ENCODE peak calls at places on chromosomes 11 and 22, in seven cellular contexts. W is nephron progenitor cell, A is Panc1, E is tibial artery, Y is H9, I is mucosa of descending colon, F is AG09319. D is an unnamed sample.

GRCh38 chr11:44863231-44863630 is 87.5 kb downstream of the TP53I11 start:
- DNase-seq in W (no peak), Y (no peak), I (no peak), A (no peak), E (no peak), F (no peak), D (no peak)

GRCh38 chr22:22103078-22103593 is 120.5 kb upstream of the TOP3B start:
- DNase-seq in Y (peak), A (no peak), I (no peak), W (peak), F (no peak), E (no peak), D (no peak)

GRCh38 chr11:71247551-71248250 is 4.7 kb downstream of the SHANK2 start:
- DNase-seq in E (no peak), Y (peak), I (no peak), F (no peak), A (no peak), W (no peak), D (no peak)

GRCh38 chr11:8327761-8328192 is 64.1 kb upstream of the LMO1 start:
- DNase-seq in A (no peak), Y (no peak), E (no peak), W (no peak), F (no peak), I (no peak), D (no peak)

GRCh38 chr11:131737357-131737756 is 366.9 kb downstream of the NTM start:
- DNase-seq in Y (no peak), W (no peak), F (no peak), I (no peak), A (no peak), E (no peak), D (no peak)

GRCh38 chr22:43370045-43370444 is 26.9 kb upstream of the SCUBE1 start:
- DNase-seq in Y (peak), W (peak), F (no peak), E (no peak), I (no peak), A (no peak), D (no peak)

GRCh38 chr11:12901272-12901671 is 107.8 kb upstream of the RASSF10 start:
- DNase-seq in I (no peak), Y (no peak), F (no peak), E (no peak), W (no peak), A (no peak), D (no peak)

GRCh38 chr22:36510966-36511881 is 4.4 kb upstream of the FOXRED2 start:
- DNase-seq in E (no peak), A (no peak), W (peak), F (no peak), Y (peak), I (no peak), D (no peak)

GRCh38 chr11:73797457-73797856 is 9.8 kb downstream of the MRPL48 start:
- DNase-seq in Y (no peak), F (no peak), A (no peak), W (no peak), I (no peak), E (no peak), D (no peak)

GRCh38 chr11:117146521-117146920 is 2.4 kb downstream of the PAFAH1B2 start:
- DNase-seq in A (no peak), W (no peak), F (no peak), Y (no peak), I (no peak), E (no peak), D (no peak)

GRCh38 chr22:32706149-32706548 is 95.4 kb upstream of the TIMP3 start:
- DNase-seq in I (no peak), E (no peak), A (no peak), Y (no peak), W (no peak), F (no peak), D (no peak)

GRCh38 chr22:39643311-39644083 is 72.9 kb downstream of the CACNA1I start:
- DNase-seq in E (no peak), W (no peak), Y (no peak), I (no peak), A (no peak), F (no peak), D (no peak)

GRCh38 chr11:60922906-60923305 is 1.4 kb upstream of the TMEM132A start:
- DNase-seq in I (no peak), A (no peak), W (no peak), Y (no peak), E (no peak), F (no peak), D (no peak)

GRCh38 chr11:121582296-121582695 is 129.5 kb upstream of the SORL1-AS1 start:
- DNase-seq in I (no peak), F (no peak), W (no peak), Y (no peak), A (no peak), E (no peak), D (no peak)

GRCh38 chr11:26204110-26204509 is 127.8 kb upstream of the ANO3 start:
- DNase-seq in E (no peak), Y (no peak), I (no peak), W (no peak), A (no peak), F (no peak), D (no peak)

GRCh38 chr11:128036556-128037093 is 550.7 kb downstream of the ETS1 start:
- DNase-seq in I (no peak), Y (no peak), E (no peak), A (no peak), F (no peak), W (no peak), D (no peak)

GRCh38 chr11:131867457-131868257 is 497.2 kb downstream of the NTM start:
- DNase-seq in F (peak), Y (peak), W (peak), A (peak), E (peak), I (no peak), D (peak)

GRCh38 chr11:111736191-111736590 is 30.0 kb downstream of the PPP2R1B start:
- DNase-seq in A (no peak), Y (no peak), W (no peak), F (peak), E (no peak), I (no peak), D (no peak)

GRCh38 chr11:67006029-67006884 is 16.7 kb upstream of the SYT12 start:
- DNase-seq in I (no peak), E (no peak), W (no peak), F (no peak), Y (peak), A (no peak), D (no peak)

GRCh38 chr11:109155291-109155690 is 266.7 kb upstream of the C11orf87 start:
- DNase-seq in A (no peak), E (no peak), F (no peak), W (no peak), Y (no peak), I (no peak), D (no peak)

GRCh38 chr11:102438311-102439062 is 14.1 kb downstream of the TMEM123 start:
- DNase-seq in F (no peak), I (peak), A (no peak), Y (no peak), W (no peak), E (no peak), D (no peak)

GRCh38 chr11:74755395-74755995 is 6.8 kb downstream of the RNF169 start:
- DNase-seq in W (no peak), Y (no peak), F (no peak), E (no peak), A (no peak), I (no peak), D (no peak)

GRCh38 chr22:39239561-39240423 is 5.0 kb downstream of the PDGFB start:
- DNase-seq in F (no peak), E (no peak), Y (no peak), A (no peak), I (peak), W (no peak), D (no peak)

GRCh38 chr11:67495234-67496005 is 9.7 kb downstream of the PITPNM1 start:
- DNase-seq in F (no peak), I (peak), Y (no peak), E (no peak), W (no peak), A (no peak), D (no peak)

GRCh38 chr22:19784396-19785175 is 24.0 kb downstream of the TBX1 start:
- DNase-seq in W (no peak), E (no peak), Y (no peak), I (peak), F (no peak), A (no peak), D (no peak)

GRCh38 chr22:30249049-30250038 is 2.8 kb upstream of the LIF start:
- DNase-seq in I (peak), F (no peak), Y (no peak), A (no peak), W (peak), E (no peak), D (no peak)

GRCh38 chr11:66567787-66568123 is 651 bp downstream of the CTSF start:
- DNase-seq in F (no peak), W (no peak), I (no peak), A (no peak), Y (no peak), E (no peak), D (no peak)

GRCh38 chr11:19557185-19557584 is 155.5 kb upstream of the NAV2 start:
- DNase-seq in I (no peak), F (no peak), W (no peak), A (no peak), E (no peak), Y (no peak), D (no peak)

GRCh38 chr11:64313491-64314145 is 3.7 kb downstream of the TRMT112 start:
- DNase-seq in F (no peak), E (peak), Y (no peak), A (no peak), I (peak), W (no peak), D (no peak)

GRCh38 chr22:17583151-17583550 is 19.9 kb downstream of the SLC25A18 start:
- DNase-seq in W (no peak), Y (no peak), I (no peak), A (no peak), E (no peak), F (no peak), D (no peak)

GRCh38 chr11:129382583-129382982 is 6.9 kb downstream of the BARX2 start:
- DNase-seq in E (no peak), F (no peak), A (no peak), Y (no peak), W (no peak), I (no peak), D (no peak)

GRCh38 chr11:62492586-62492985 is 54.0 kb downstream of the AHNAK start:
- DNase-seq in E (no peak), Y (no peak), F (no peak), A (no peak), W (no peak), I (no peak), D (no peak)
- TF ChIP-seq CTCF in E (no peak), Y (no peak), F (no peak), A (no peak), W (no peak), I (no peak), D (no peak)

GRCh38 chr11:58286249-58286648 is 18.2 kb upstream of the OR10W1 start:
- DNase-seq in E (no peak), I (no peak), A (peak), W (no peak), F (no peak), Y (peak), D (peak)
- TF ChIP-seq CTCF in E (no peak), I (peak), A (peak), W (peak), F (peak), Y (peak), D (peak)

GRCh38 chr11:18321991-18322711 is at the start of the genes GTF2H1 and HPS5:
- DNase-seq in E (peak), F (peak), Y (peak), A (peak), I (peak), W (peak), D (peak)
- TF ChIP-seq CTCF in E (no peak), F (no peak), Y (no peak), A (no peak), I (no peak), W (no peak), D (no peak)

GRCh38 chr11:14413307-14414072 is 54.5 kb upstream of the RRAS2 start:
- DNase-seq in W (no peak), I (no peak), A (no peak), F (peak), Y (peak), E (no peak), D (no peak)
- TF ChIP-seq CTCF in W (no peak), I (no peak), A (no peak), F (peak), Y (peak), E (peak), D (peak)

GRCh38 chr11:16818284-16818683 is 79.8 kb downstream of the C11orf58 start:
- DNase-seq in E (peak), I (no peak), Y (no peak), A (peak), W (no peak), F (no peak), D (no peak)
- TF ChIP-seq CTCF in E (no peak), I (no peak), Y (no peak), A (no peak), W (no peak), F (no peak), D (no peak)

GRCh38 chr11:2977113-2977512 is 15.0 kb downstream of the NAP1L4 start:
- DNase-seq in A (no peak), E (no peak), F (no peak), I (no peak), Y (no peak), W (no peak), D (no peak)
- TF ChIP-seq CTCF in A (no peak), E (no peak), F (no peak), I (no peak), Y (no peak), W (no peak), D (no peak)

DNA sequence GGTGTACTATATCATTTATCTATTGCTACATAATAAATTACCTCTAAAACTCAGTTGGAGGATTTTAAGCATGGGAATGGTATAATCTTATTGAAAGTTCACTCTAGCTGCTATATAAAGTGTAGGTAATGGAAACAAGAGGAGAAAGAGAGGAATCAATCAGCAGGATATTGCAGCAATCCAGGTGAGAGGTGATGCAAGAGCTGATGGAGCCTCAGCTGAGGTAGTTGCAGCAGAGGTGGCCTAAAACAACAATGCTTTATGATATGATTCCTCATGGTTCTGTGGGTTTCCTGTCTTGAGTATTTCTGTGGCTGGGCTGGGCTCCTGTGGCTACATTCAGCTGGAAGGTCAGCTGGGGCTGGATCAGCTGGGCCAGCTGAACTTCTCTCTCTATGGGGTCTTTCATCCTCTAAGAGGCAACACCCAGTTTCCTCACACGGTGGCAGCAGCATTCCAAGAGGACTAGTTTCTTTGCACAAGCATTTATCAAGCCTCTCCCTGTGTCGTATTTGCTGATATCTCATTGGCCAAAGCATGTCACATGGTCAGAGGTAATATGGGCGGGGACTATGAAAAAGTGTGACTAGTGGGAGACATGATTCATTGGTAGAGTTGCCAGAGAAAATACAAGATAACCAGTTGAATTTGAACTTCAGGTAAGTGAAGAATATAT is 135.4 kb upstream of the LARGE1 start:
- DNase-seq in E (no peak), W (peak), F (no peak), I (no peak), Y (peak), A (no peak), D (no peak)
- TF ChIP-seq CTCF in E (no peak), W (peak), F (no peak), I (no peak), Y (peak), A (peak), D (no peak)

DNA sequence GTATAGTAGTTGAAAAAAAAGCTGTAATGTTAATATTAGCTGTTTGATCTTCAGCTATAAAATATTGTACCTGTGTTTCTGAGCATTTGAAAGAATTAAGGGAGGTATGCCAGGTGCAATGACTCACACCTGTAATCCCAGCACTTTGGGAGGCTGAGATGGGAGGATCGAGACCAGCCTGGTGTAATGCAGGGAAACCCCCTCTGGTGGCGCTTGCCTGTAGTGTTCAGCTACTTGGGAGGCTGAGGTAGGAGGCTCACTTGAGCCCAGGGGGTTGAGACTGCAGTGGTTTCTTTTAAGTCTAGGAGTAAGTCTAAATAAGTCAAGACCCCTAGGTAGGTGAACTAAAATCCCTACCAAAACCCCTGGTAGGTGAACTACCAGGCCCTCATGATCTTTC is 37.1 kb downstream of the TAF1D start:
- DNase-seq in E (no peak), I (no peak), A (no peak), W (no peak), F (no peak), Y (no peak), D (no peak)
- TF ChIP-seq CTCF in E (no peak), I (no peak), A (peak), W (no peak), F (no peak), Y (peak), D (peak)

GRCh38 chr22:24555496-24556253 is at the start of gene SNRPD3:
- DNase-seq in E (peak), Y (peak), W (peak), A (peak), I (peak), F (peak), D (peak)
- TF ChIP-seq CTCF in E (peak), Y (no peak), W (no peak), A (no peak), I (no peak), F (no peak), D (peak)